ENCODE peak calls at places on chromosomes 5 and 9, in nine cellular contexts. One of them, this sample, is unnamed.

GRCh38 chr9:91711755-91712591 is 238.1 kb downstream of the ROR2 start:
- DNase-seq in DMS79: peak; percentile 8
- DNase-seq in NCI-H2029: no peak
- DNase-seq in HuH-7.5: no peak
- DNase-seq in lung: no peak
- DNase-seq in HT1080: peak; percentile 31
- DNase-seq in NCI-H1436: no peak
- DNase-seq in endodermal cell: no peak
- DNase-seq in body of pancreas: no peak
- DNase-seq in this sample: peak; percentile 43

GRCh38 chr9:18472915-18473314 is 1.0 kb upstream of the ADAMTSL1 start:
- DNase-seq in DMS79: no peak
- DNase-seq in NCI-H2029: no peak
- DNase-seq in HuH-7.5: no peak
- DNase-seq in lung: no peak
- DNase-seq in HT1080: no peak
- DNase-seq in NCI-H1436: no peak
- DNase-seq in endodermal cell: peak; percentile 59
- DNase-seq in body of pancreas: no peak
- DNase-seq in this sample: peak; percentile 62

GRCh38 chr9:120183615-120184014 is 396.4 kb downstream of the CDK5RAP2 start:
- DNase-seq in DMS79: no peak
- DNase-seq in NCI-H2029: no peak
- DNase-seq in HuH-7.5: no peak
- DNase-seq in lung: no peak
- DNase-seq in HT1080: no peak
- DNase-seq in NCI-H1436: no peak
- DNase-seq in endodermal cell: peak; percentile 33
- DNase-seq in body of pancreas: no peak
- DNase-seq in this sample: no peak

GRCh38 chr5:61477788-61478187 is 145.7 kb downstream of the ZSWIM6 start:
- DNase-seq in DMS79: no peak
- DNase-seq in NCI-H2029: no peak
- DNase-seq in HuH-7.5: no peak
- DNase-seq in lung: no peak
- DNase-seq in HT1080: no peak
- DNase-seq in NCI-H1436: peak; percentile 17
- DNase-seq in endodermal cell: no peak
- DNase-seq in body of pancreas: no peak
- DNase-seq in this sample: no peak

GRCh38 chr9:126461029-126461428 is 134.4 kb downstream of the MVB12B start:
- DNase-seq in DMS79: no peak
- DNase-seq in NCI-H2029: no peak
- DNase-seq in HuH-7.5: no peak
- DNase-seq in lung: no peak
- DNase-seq in HT1080: no peak
- DNase-seq in NCI-H1436: no peak
- DNase-seq in endodermal cell: peak; percentile 58
- DNase-seq in body of pancreas: no peak
- DNase-seq in this sample: no peak

GRCh38 chr5:137621861-137622823 is 113.7 kb downstream of the KLHL3 start:
- DNase-seq in DMS79: no peak
- DNase-seq in NCI-H2029: no peak
- DNase-seq in HuH-7.5: no peak
- DNase-seq in lung: no peak
- DNase-seq in HT1080: peak; percentile 58
- DNase-seq in NCI-H1436: no peak
- DNase-seq in endodermal cell: peak; percentile 21
- DNase-seq in body of pancreas: no peak
- DNase-seq in this sample: no peak

GRCh38 chr9:127955294-127956015 is 17.8 kb upstream of the DPM2 start:
- DNase-seq in DMS79: peak; percentile 95
- DNase-seq in NCI-H2029: peak; percentile 99
- DNase-seq in HuH-7.5: peak; percentile 97
- DNase-seq in lung: peak; percentile 88
- DNase-seq in HT1080: peak; percentile 73
- DNase-seq in NCI-H1436: peak; percentile 93
- DNase-seq in endodermal cell: peak; percentile 94
- DNase-seq in body of pancreas: peak; percentile 92
- DNase-seq in this sample: no peak

GRCh38 chr5:167466992-167467391 is 824.5 kb upstream of the WWC1 start:
- DNase-seq in DMS79: no peak
- DNase-seq in NCI-H2029: no peak
- DNase-seq in HuH-7.5: no peak
- DNase-seq in lung: no peak
- DNase-seq in HT1080: no peak
- DNase-seq in NCI-H1436: no peak
- DNase-seq in endodermal cell: peak; percentile 61
- DNase-seq in body of pancreas: no peak
- DNase-seq in this sample: no peak

GRCh38 chr5:177296581-177296980 is 6.9 kb downstream of the RAB24 start:
- DNase-seq in DMS79: no peak
- DNase-seq in NCI-H2029: peak; percentile 82
- DNase-seq in HuH-7.5: no peak
- DNase-seq in lung: no peak
- DNase-seq in HT1080: no peak
- DNase-seq in NCI-H1436: no peak
- DNase-seq in endodermal cell: no peak
- DNase-seq in body of pancreas: no peak
- DNase-seq in this sample: no peak

GRCh38 chr5:158287643-158288228 is 428.8 kb upstream of the CLINT1 start:
- DNase-seq in DMS79: no peak
- DNase-seq in NCI-H2029: no peak
- DNase-seq in HuH-7.5: no peak
- DNase-seq in lung: no peak
- DNase-seq in HT1080: peak; percentile 86
- DNase-seq in NCI-H1436: no peak
- DNase-seq in endodermal cell: no peak
- DNase-seq in body of pancreas: no peak
- DNase-seq in this sample: peak; percentile 32

GRCh38 chr9:134537891-134538520 is 103.6 kb upstream of the COL5A1 start:
- DNase-seq in DMS79: no peak
- DNase-seq in NCI-H2029: no peak
- DNase-seq in HuH-7.5: no peak
- DNase-seq in lung: no peak
- DNase-seq in HT1080: no peak
- DNase-seq in NCI-H1436: no peak
- DNase-seq in endodermal cell: no peak
- DNase-seq in body of pancreas: no peak
- DNase-seq in this sample: no peak

GRCh38 chr5:169772256-169772655 is 135.2 kb downstream of the DOCK2 start:
- DNase-seq in DMS79: no peak
- DNase-seq in NCI-H2029: no peak
- DNase-seq in HuH-7.5: no peak
- DNase-seq in lung: no peak
- DNase-seq in HT1080: no peak
- DNase-seq in NCI-H1436: no peak
- DNase-seq in endodermal cell: no peak
- DNase-seq in body of pancreas: no peak
- DNase-seq in this sample: no peak